ENCODE peak calls at places on chromosomes 2 and 18, in six cellular contexts. G is lower leg skin, L is upper lobe of left lung, C is HFF-Myc, O is left ventricle myocardium inferior, N is dorsolateral prefrontal cortex. K is an unnamed sample.

GRCh38 chr18:36350839-36351474 is 53.4 kb downstream of the FHOD3 start:
- DNase-seq in G (no peak), L (no peak), C (no peak), O (no peak), N (no peak), K (no peak)

GRCh38 chr2:120360307-120360855 is 14.4 kb downstream of the INHBB start:
- DNase-seq in G (no peak), L (no peak), C (no peak), O (no peak), N (no peak), K (no peak)

GRCh38 chr2:3267869-3268704 is 109.5 kb downstream of the EIPR1 start:
- DNase-seq in G (no peak), L (no peak), C (no peak), O (no peak), N (no peak), K (peak)

GRCh38 chr2:71292159-71292558 is 39.4 kb upstream of the ZNF638 start:
- DNase-seq in G (no peak), L (no peak), C (no peak), O (no peak), N (no peak), K (no peak)

GRCh38 chr2:227703961-227704360 is 13.9 kb downstream of the SLC19A3 start:
- DNase-seq in G (no peak), L (no peak), C (peak), O (no peak), N (no peak), K (no peak)

GRCh38 chr2:233446616-233447305 is 92.5 kb downstream of the DGKD start:
- DNase-seq in G (no peak), L (no peak), C (no peak), O (no peak), N (no peak), K (peak)

GRCh38 chr2:66070717-66071602 is 364.0 kb upstream of the MEIS1 start:
- DNase-seq in G (no peak), L (no peak), C (no peak), O (no peak), N (no peak), K (no peak)

GRCh38 chr2:85601771-85602475 is 575 bp downstream of the TMEM150A start:
- DNase-seq in G (peak), L (peak), C (no peak), O (peak), N (no peak), K (peak)

GRCh38 chr2:168278424-168278888 is 31.1 kb upstream of the STK39 start:
- DNase-seq in G (no peak), L (no peak), C (no peak), O (no peak), N (no peak), K (no peak)

GRCh38 chr2:174485763-174486613 is 841 bp downstream of the GPR155 start:
- DNase-seq in G (no peak), L (peak), C (no peak), O (peak), N (no peak), K (no peak)

GRCh38 chr2:106143495-106144215 is 50.4 kb downstream of the UXS1 start:
- DNase-seq in G (no peak), L (no peak), C (no peak), O (no peak), N (no peak), K (no peak)

GRCh38 chr18:58402247-58402646 is 226.6 kb downstream of the ALPK2 start:
- DNase-seq in G (peak), L (no peak), C (no peak), O (no peak), N (no peak), K (no peak)

GRCh38 chr2:173090973-173091660 is 15.5 kb downstream of the MAP3K20 start:
- DNase-seq in G (no peak), L (no peak), C (no peak), O (peak), N (no peak), K (peak)
- TF ChIP-seq CTCF in G (no peak), L (no peak), C (peak), O (peak), N (no peak), K (peak)

GRCh38 chr2:151808258-151809072 is 19.8 kb downstream of the ARL5A start:
- DNase-seq in G (no peak), L (no peak), C (no peak), O (no peak), N (no peak), K (no peak)
- TF ChIP-seq CTCF in G (no peak), L (peak), C (peak), O (peak), N (peak), K (peak)

DNA sequence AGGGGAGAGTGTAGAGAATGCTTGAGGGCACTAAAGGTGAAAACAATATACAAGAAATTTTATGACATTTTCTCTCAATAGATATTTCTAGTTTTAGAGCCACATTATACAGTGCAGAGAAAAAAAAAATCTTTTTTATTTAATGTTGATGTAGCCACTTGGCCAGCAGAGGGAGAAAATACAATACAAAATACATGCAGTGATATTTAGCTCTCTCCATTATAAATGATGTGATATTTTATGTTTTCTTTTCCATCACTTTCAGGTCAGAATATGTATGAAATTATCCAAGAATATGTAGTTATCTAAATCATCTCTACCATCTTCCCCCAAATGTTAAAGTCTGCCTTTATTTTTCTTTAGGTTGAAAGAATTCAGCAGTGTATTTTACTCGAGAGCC is 533.6 kb upstream of the FSHR start:
- DNase-seq in G (no peak), L (no peak), C (no peak), O (no peak), N (no peak), K (no peak)
- TF ChIP-seq CTCF in G (no peak), L (peak), C (no peak), O (peak), N (peak), K (no peak)

DNA sequence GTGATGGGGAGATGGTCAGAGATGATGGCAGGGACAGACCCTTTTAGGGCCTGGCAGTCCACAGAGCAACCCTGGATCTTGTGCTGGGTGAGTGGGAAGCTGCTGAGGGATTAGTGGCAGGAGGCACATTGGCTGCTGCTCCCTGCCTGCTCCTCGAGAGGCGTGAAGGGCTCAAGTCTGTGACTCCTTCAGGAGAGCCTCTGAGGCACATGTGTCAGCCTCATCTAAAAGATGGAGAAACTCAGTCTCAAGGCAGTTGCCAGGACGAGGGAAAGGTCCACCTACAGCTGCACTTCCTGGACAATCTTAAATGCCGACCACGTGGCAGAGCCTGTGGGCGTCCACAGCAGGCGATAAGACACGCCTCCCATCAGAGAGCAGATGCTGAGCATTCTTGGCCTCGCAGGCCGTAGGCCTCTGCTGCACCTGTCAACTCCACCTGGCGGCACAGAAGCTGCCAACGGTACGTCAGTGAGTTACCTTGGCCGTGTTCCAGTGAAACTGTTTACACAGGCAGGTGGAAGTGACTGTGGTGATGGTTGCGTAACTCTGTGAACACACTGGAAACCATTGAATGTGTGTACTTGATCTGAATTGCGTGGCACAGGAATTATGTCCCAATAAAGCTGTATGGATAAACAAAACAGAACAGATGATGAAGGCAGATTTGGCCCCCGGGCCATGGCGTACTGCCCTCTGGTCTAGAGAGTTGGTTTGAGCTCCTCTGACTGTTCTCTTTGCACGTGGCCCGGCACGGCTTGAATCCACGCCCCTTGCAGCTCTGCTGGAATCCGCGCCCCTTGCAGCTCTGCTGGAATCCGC is 114.4 kb downstream of the RNF144A start:
- DNase-seq in G (peak), L (peak), C (peak), O (no peak), N (no peak), K (no peak)
- TF ChIP-seq CTCF in G (no peak), L (peak), C (no peak), O (no peak), N (no peak), K (no peak)

DNA sequence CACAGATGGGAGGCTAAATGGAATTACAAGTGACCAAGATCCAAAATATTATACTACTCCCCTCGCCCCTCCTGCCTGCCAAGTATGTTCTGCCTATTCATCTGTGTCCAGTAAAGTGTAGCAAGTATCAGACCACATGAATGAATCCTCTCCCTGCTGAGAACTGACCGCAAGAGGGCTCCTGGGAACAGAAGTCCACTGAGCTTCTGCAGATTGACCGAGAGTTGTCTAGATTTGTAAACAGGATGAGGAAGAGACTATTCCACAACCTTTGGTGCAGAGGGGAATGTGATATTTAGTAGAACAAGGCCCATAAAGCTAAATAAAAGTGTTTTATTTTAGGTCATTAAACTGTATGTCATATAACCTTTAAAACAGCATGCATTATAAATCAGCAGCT is 376.9 kb downstream of the DCC start:
- DNase-seq in G (no peak), L (no peak), C (no peak), O (no peak), N (peak), K (no peak)
- TF ChIP-seq CTCF in G (no peak), L (no peak), C (no peak), O (peak), N (peak), K (peak)